ENCODE peak calls at places on chromosomes 2 and 18, in five cellular contexts. F is putamen, I is astrocyte of the spinal cord, P is EL, Y is GM10248. B is an unnamed sample.

GRCh38 chr18:9348766-9349165 is 14.2 kb downstream of the TWSG1 start:
- DNase-seq in F (no peak), I (peak; percentile 48), P (no peak), Y (no peak), B (no peak)

GRCh38 chr2:196500686-196501431 is 138.7 kb upstream of the CCDC150 start:
- DNase-seq in F (no peak), I (peak; percentile 26), P (peak; percentile 60), Y (no peak), B (no peak)

GRCh38 chr2:125444106-125444505 is 1211.9 kb upstream of the GYPC start:
- DNase-seq in F (no peak), I (no peak), P (no peak), Y (no peak), B (no peak)

GRCh38 chr2:195658541-195658890 is 1.5 kb downstream of the SLC39A10 start:
- DNase-seq in F (peak; percentile 22), I (peak; percentile 88), P (peak; percentile 78), Y (no peak), B (no peak)

GRCh38 chr2:112940859-112941258 is 29.9 kb downstream of the IL37 start:
- DNase-seq in F (no peak), I (no peak), P (no peak), Y (no peak), B (no peak)

GRCh38 chr2:98118161-98118560 is 31.2 kb downstream of the VWA3B start:
- DNase-seq in F (no peak), I (peak; percentile 38), P (peak; percentile 32), Y (no peak), B (no peak)

GRCh38 chr2:128468186-128468585 is 149.5 kb upstream of the HS6ST1 start:
- DNase-seq in F (no peak), I (no peak), P (no peak), Y (no peak), B (no peak)

GRCh38 chr2:200784215-200784614 is 27.5 kb upstream of the BZW1 start:
- DNase-seq in F (no peak), I (peak; percentile 54), P (no peak), Y (no peak), B (no peak)

GRCh38 chr2:5937865-5938565 is 245.8 kb downstream of the SOX11 start:
- DNase-seq in F (no peak), I (no peak), P (no peak), Y (no peak), B (no peak)

GRCh38 chr2:66537001-66537400 is 102.1 kb downstream of the MEIS1 start:
- DNase-seq in F (no peak), I (peak; percentile 38), P (peak; percentile 18), Y (no peak), B (no peak)

GRCh38 chr2:232875256-232876070 is 5.4 kb downstream of the SNORC start:
- DNase-seq in F (no peak), I (no peak), P (no peak), Y (no peak), B (peak; percentile 49)

GRCh38 chr2:220144411-220144810 is 517.0 kb downstream of the SLC4A3 start:
- DNase-seq in F (no peak), I (peak; percentile 42), P (peak; percentile 78), Y (no peak), B (no peak)

GRCh38 chr2:225620227-225620626 is 220.7 kb downstream of the NYAP2 start:
- DNase-seq in F (no peak), I (no peak), P (no peak), Y (no peak), B (no peak)

GRCh38 chr18:35458271-35458670 is 39.5 kb downstream of the INO80C start:
- DNase-seq in F (peak; percentile 52), I (peak; percentile 32), P (no peak), Y (no peak), B (no peak)

GRCh38 chr2:226759768-226760167 is 39.9 kb downstream of the IRS1 start:
- DNase-seq in F (no peak), I (no peak), P (no peak), Y (no peak), B (no peak)

GRCh38 chr2:222651721-222652420 is 4.0 kb downstream of the FARSB start:
- DNase-seq in F (no peak), I (no peak), P (peak; percentile 56), Y (no peak), B (no peak)

GRCh38 chr2:197867630-197868029 is 63.2 kb downstream of the PLCL1 start:
- DNase-seq in F (no peak), I (no peak), P (no peak), Y (no peak), B (no peak)

GRCh38 chr2:231931481-231931915 is 5.3 kb upstream of the NPPC start:
- DNase-seq in F (no peak), I (no peak), P (no peak), Y (no peak), B (no peak)

GRCh38 chr18:45231606-45232005 is 383.7 kb upstream of the SLC14A2 start:
- DNase-seq in F (no peak), I (no peak), P (peak; percentile 28), Y (no peak), B (no peak)

GRCh38 chr2:218671077-218671653 is 637 bp downstream of the RNF25 start:
- DNase-seq in F (no peak), I (peak; percentile 2), P (peak; percentile 41), Y (no peak), B (no peak)

GRCh38 chr2:12448846-12449480 is 267.8 kb upstream of the TRIB2 start:
- DNase-seq in F (no peak), I (peak; percentile 41), P (peak; percentile 20), Y (no peak), B (no peak)

GRCh38 chr2:136381722-136382633 is 264.0 kb upstream of the CXCR4 start:
- DNase-seq in F (no peak), I (no peak), P (no peak), Y (peak; percentile 66), B (peak; percentile 87)